ENCODE peak calls at places on chromosomes 7 and 10, in seven cellular contexts. G, L, H, A, Y, F and X are unnamed samples.

GRCh38 chr10:28370107-28370835 is 67.4 kb upstream of the MPP7 start:
- DNase-seq in G (no peak), L (no peak), H (no peak), A (no peak), Y (no peak), F (no peak), X (no peak)

GRCh38 chr7:129835436-129836020 is 117.2 kb downstream of the UBE2H start:
- DNase-seq in G (no peak), L (no peak), H (no peak), A (no peak), Y (no peak), F (no peak), X (no peak)

GRCh38 chr7:98200364-98200763 is 10.9 kb upstream of the BHLHA15 start:
- DNase-seq in G (no peak), L (no peak), H (no peak), A (no peak), Y (no peak), F (no peak), X (no peak)

GRCh38 chr10:122073508-122073907 is 84.5 kb downstream of the TACC2 start:
- DNase-seq in G (no peak), L (no peak), H (no peak), A (no peak), Y (no peak), F (no peak), X (no peak)

GRCh38 chr7:73461782-73462285 is 28.3 kb downstream of the FZD9 start:
- DNase-seq in G (no peak), L (no peak), H (no peak), A (no peak), Y (no peak), F (no peak), X (no peak)

GRCh38 chr7:73830872-73831655 is at the start of gene CLDN4:
- DNase-seq in G (no peak), L (no peak), H (no peak), A (peak), Y (peak), F (no peak), X (peak)

GRCh38 chr10:97274828-97275227 is 17.6 kb downstream of the ARHGAP19 start:
- DNase-seq in G (no peak), L (no peak), H (no peak), A (no peak), Y (no peak), F (no peak), X (no peak)

GRCh38 chr10:71864861-71865473 is 13.9 kb upstream of the PSAP start:
- DNase-seq in G (no peak), L (no peak), H (no peak), A (no peak), Y (no peak), F (no peak), X (no peak)

GRCh38 chr7:30467275-30467674 is 11.3 kb downstream of the NOD1 start:
- DNase-seq in G (no peak), L (no peak), H (no peak), A (no peak), Y (no peak), F (no peak), X (no peak)

GRCh38 chr7:120805636-120806388 is 52.1 kb downstream of the TSPAN12 start:
- DNase-seq in G (peak), L (peak), H (no peak), A (peak), Y (peak), F (no peak), X (peak)

GRCh38 chr7:95411036-95411435 is 14.9 kb upstream of the PON3 start:
- DNase-seq in G (no peak), L (no peak), H (no peak), A (no peak), Y (no peak), F (no peak), X (no peak)

GRCh38 chr10:26437637-26438461 is at the start of gene APBB1IP:
- DNase-seq in G (peak), L (peak), H (peak), A (peak), Y (peak), F (peak), X (peak)

GRCh38 chr10:128631801-128632241 is 505.6 kb upstream of the MKI67 start:
- DNase-seq in G (no peak), L (peak), H (no peak), A (no peak), Y (no peak), F (no peak), X (peak)

GRCh38 chr10:29946953-29947700 is 112.3 kb downstream of the JCAD start:
- DNase-seq in G (peak), L (peak), H (no peak), A (no peak), Y (no peak), F (no peak), X (peak)

GRCh38 chr10:76558996-76559888 is 1078.4 kb downstream of the KCNMA1 start:
- DNase-seq in G (no peak), L (no peak), H (no peak), A (no peak), Y (no peak), F (no peak), X (no peak)